ENCODE peak calls at places on chromosome 3, in seven cellular contexts. D, B, X, N, O, Q and S are unnamed samples.

GRCh38 chr3:48503406-48504050 is 446 bp downstream of the SHISA5 start:
- DNase-seq in D (peak; percentile 8), B (no peak), X (no peak), N (no peak), O (no peak), Q (no peak), S (peak; percentile 11)

GRCh38 chr3:49642708-49643145 is 31.4 kb upstream of the APEH start:
- DNase-seq in D (no peak), B (no peak), X (no peak), N (no peak), O (no peak), Q (no peak), S (no peak)

GRCh38 chr3:195908439-195909293 is at the start of gene TNK2:
- DNase-seq in D (no peak), B (no peak), X (no peak), N (no peak), O (no peak), Q (no peak), S (no peak)

GRCh38 chr3:116135462-116135861 is 309.8 kb downstream of the LSAMP start:
- DNase-seq in D (no peak), B (no peak), X (no peak), N (no peak), O (no peak), Q (no peak), S (no peak)

GRCh38 chr3:77026904-77027634 is 12.8 kb upstream of the ROBO2 start:
- DNase-seq in D (no peak), B (no peak), X (no peak), N (no peak), O (no peak), Q (no peak), S (no peak)

GRCh38 chr3:160765211-160765610 is 9.2 kb downstream of the PPM1L start:
- DNase-seq in D (no peak), B (no peak), X (peak; percentile 10), N (no peak), O (no peak), Q (no peak), S (no peak)

GRCh38 chr3:52683611-52684010 is 2.1 kb downstream of the PBRM1 start:
- DNase-seq in D (peak; percentile 38), B (no peak), X (no peak), N (no peak), O (no peak), Q (no peak), S (no peak)

GRCh38 chr3:122100591-122101491 is 45.7 kb downstream of the CD86 start:
- DNase-seq in D (peak; percentile 48), B (no peak), X (peak; percentile 8), N (no peak), O (no peak), Q (no peak), S (no peak)

GRCh38 chr3:31133541-31133940 is 239.1 kb upstream of the GADL1 start:
- DNase-seq in D (no peak), B (no peak), X (no peak), N (no peak), O (no peak), Q (no peak), S (no peak)

GRCh38 chr3:100600181-100601042 is 9.0 kb upstream of the ADGRG7 start:
- DNase-seq in D (peak; percentile 55), B (no peak), X (no peak), N (no peak), O (no peak), Q (no peak), S (no peak)

GRCh38 chr3:96027718-96028117 is 786.7 kb upstream of the EPHA6 start:
- DNase-seq in D (peak; percentile 39), B (no peak), X (no peak), N (no peak), O (no peak), Q (no peak), S (no peak)

GRCh38 chr3:38126121-38126892 is 10.6 kb downstream of the ACAA1 start:
- DNase-seq in D (no peak), B (no peak), X (no peak), N (no peak), O (no peak), Q (no peak), S (no peak)

GRCh38 chr3:78689378-78689777 is 1078.4 kb downstream of the ROBO1 start:
- DNase-seq in D (no peak), B (no peak), X (no peak), N (no peak), O (no peak), Q (no peak), S (no peak)

GRCh38 chr3:166446291-166446690 is 609.1 kb upstream of the BCHE start:
- DNase-seq in D (no peak), B (no peak), X (no peak), N (no peak), O (no peak), Q (no peak), S (no peak)

GRCh38 chr3:141261472-141262171 is 30.0 kb downstream of the PXYLP1 start:
- DNase-seq in D (no peak), B (no peak), X (no peak), N (no peak), O (peak; percentile 97), Q (no peak), S (no peak)

GRCh38 chr3:58713715-58714401 is 47.3 kb upstream of the FAM3D start:
- DNase-seq in D (no peak), B (no peak), X (no peak), N (no peak), O (no peak), Q (no peak), S (no peak)